ENCODE peak calls at places on chromosomes 4 and X, in six cellular contexts. P, N, F, S, X and J are unnamed samples.

GRCh38 chr4:45284400-45285085 is 558.2 kb upstream of the GNPDA2 start:
- DNase-seq in P (no peak), N (no peak), F (no peak), S (no peak), X (no peak), J (no peak)

GRCh38 chr4:57182132-57182874 is 72.1 kb upstream of the IGFBP7 start:
- DNase-seq in P (no peak), N (no peak), F (no peak), S (no peak), X (peak), J (no peak)

GRCh38 chr4:1401409-1402020 is 4.7 kb downstream of the NKX1-1 start:
- DNase-seq in P (peak), N (no peak), F (peak), S (peak), X (no peak), J (no peak)

GRCh38 chr4:100895572-100896197 is 377.9 kb upstream of the EMCN start:
- DNase-seq in P (no peak), N (no peak), F (no peak), S (no peak), X (no peak), J (no peak)

GRCh38 chrX:10280061-10280460 is 123.3 kb downstream of the CLCN4 start:
- DNase-seq in P (no peak), N (no peak), F (no peak), S (no peak), X (no peak), J (no peak)

GRCh38 chr4:98586231-98586630 is 72.2 kb downstream of the TSPAN5 start:
- DNase-seq in P (no peak), N (no peak), F (no peak), S (no peak), X (no peak), J (no peak)

GRCh38 chr4:93261207-93261606 is 567.3 kb upstream of the ATOH1 start:
- DNase-seq in P (no peak), N (no peak), F (no peak), S (no peak), X (no peak), J (no peak)

GRCh38 chr4:88522702-88523324 is 763 bp downstream of the PYURF start:
- DNase-seq in P (peak), N (no peak), F (peak), S (no peak), X (peak), J (no peak)

GRCh38 chr4:82715731-82716617 is 82.6 kb downstream of the SCD5 start:
- DNase-seq in P (no peak), N (no peak), F (no peak), S (no peak), X (no peak), J (no peak)

GRCh38 chrX:112997991-112998390 is 157.4 kb upstream of the AMOT start:
- DNase-seq in P (no peak), N (no peak), F (no peak), S (no peak), X (no peak), J (no peak)

GRCh38 chr4:80186666-80187065 is 10.6 kb upstream of the PRDM8 start:
- DNase-seq in P (no peak), N (no peak), F (no peak), S (no peak), X (no peak), J (no peak)

GRCh38 chr4:53899544-53900274 is 164.7 kb downstream of the CHIC2 start:
- DNase-seq in P (no peak), N (no peak), F (no peak), S (no peak), X (no peak), J (no peak)

GRCh38 chr4:174496631-174497442 is 25.5 kb downstream of the HPGD start:
- DNase-seq in P (no peak), N (no peak), F (no peak), S (no peak), X (no peak), J (no peak)

GRCh38 chr4:76002176-76002575 is 5.1 kb downstream of the CXCL9 start:
- DNase-seq in P (no peak), N (no peak), F (no peak), S (no peak), X (peak), J (no peak)

GRCh38 chr4:145939856-145940255 is 1.2 kb upstream of the ZNF827 start:
- DNase-seq in P (no peak), N (no peak), F (no peak), S (no peak), X (no peak), J (no peak)

GRCh38 chr4:83115656-83116285 is 1.2 kb upstream of the PLAC8 start:
- DNase-seq in P (no peak), N (no peak), F (no peak), S (no peak), X (no peak), J (no peak)

GRCh38 chrX:28472926-28473325 is 114.3 kb upstream of the IL1RAPL1 start:
- DNase-seq in P (no peak), N (no peak), F (no peak), S (no peak), X (no peak), J (no peak)

GRCh38 chr4:113645771-113646455 is 115.6 kb downstream of the CAMK2D start:
- DNase-seq in P (no peak), N (no peak), F (no peak), S (peak), X (no peak), J (no peak)

DNA sequence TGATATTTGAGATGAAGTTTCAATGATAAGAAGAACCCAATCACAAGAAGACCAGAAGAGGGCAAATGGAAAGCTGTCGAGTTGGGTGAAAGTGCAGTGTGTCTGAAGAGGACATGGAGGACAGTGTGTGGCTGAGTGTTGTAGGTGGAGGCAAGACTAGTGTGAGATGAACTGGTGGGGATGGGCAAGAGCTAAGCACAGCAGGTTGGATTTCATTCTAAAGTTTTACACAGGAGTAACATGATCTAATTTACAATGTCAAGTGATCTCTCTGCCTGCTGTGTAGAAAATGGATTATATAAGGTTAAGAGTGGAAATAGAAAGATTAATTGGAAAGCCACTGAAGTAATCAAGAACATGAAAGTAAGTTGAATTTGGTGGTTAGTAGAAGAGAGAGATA is 208.6 kb upstream of the ETNPPL start:
- DNase-seq in P (no peak), N (no peak), F (no peak), S (no peak), X (no peak), J (no peak)
- TF ChIP-seq CTCF in P (no peak), N (no peak), F (no peak), S (no peak), X (no peak), J (no peak)

GRCh38 chrX:24412637-24413363 is 52.3 kb upstream of the PDK3 start:
- DNase-seq in P (no peak), N (no peak), F (no peak), S (no peak), X (no peak), J (no peak)

GRCh38 chrX:24410514-24411189 is 50.2 kb downstream of the SUPT20HL1 start:
- DNase-seq in P (no peak), N (no peak), F (no peak), S (no peak), X (no peak), J (no peak)

DNA sequence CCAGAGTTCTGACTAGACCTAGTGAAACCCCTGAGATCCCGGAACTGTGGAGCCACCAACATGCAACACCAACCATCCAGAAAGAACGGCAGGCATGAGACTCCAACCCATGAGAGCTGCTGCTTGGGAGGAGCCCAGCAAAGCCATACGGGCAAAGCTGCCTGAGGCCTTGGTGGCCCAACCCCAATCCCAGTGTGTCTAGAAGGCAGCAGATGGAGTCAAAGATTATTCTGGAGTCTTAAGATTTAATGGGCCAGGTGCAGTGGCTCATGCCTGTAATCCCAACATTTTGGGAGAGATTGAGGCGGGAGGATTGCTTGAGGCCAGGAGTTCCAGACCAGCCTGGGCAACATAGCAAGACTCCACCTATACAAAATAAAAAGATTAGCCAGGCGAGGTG is 49.2 kb upstream of the PDK3 start:
- DNase-seq in P (no peak), N (no peak), F (no peak), S (no peak), X (no peak), J (no peak)
- TF ChIP-seq CTCF in P (no peak), N (no peak), F (no peak), S (no peak), X (no peak), J (no peak)

DNA sequence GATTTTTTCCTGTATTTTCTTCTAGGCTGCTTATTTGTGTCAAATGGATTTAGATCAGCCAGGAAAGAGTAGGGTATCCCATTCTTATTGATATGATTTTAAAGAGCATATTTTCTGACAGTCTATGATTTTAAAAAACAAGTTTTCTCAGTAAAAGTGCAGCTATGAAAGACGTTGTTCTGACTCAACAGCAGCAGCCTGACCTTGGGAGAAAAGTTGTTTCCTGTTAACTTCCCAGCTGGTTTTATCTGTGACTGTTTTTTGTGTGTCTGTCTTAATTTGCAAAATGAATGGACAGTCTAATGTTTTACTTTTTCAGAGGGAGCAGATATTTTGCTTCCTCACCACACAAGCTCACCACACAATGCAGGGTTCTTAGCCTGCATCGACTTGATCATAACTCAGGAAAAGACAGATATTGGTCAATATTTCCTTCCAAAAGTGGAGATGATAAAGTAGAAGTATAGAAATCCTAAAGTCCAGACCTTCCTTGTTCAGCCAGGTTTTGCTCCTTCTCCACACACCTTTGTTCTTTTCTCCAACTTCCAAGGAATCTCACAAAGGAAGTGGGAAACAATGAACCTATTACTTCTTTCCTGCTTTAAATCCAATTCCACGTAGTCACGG is 689 bp upstream of the MTHFD2L start:
- DNase-seq in P (no peak), N (no peak), F (no peak), S (no peak), X (no peak), J (no peak)
- TF ChIP-seq CTCF in P (no peak), N (no peak), F (no peak), S (no peak), X (no peak), J (no peak)

GRCh38 chrX:99301990-99302389 is 1108.1 kb downstream of the PCDH19 start:
- DNase-seq in P (no peak), N (no peak), F (no peak), S (no peak), X (no peak), J (no peak)
- TF ChIP-seq CTCF in P (no peak), N (peak), F (no peak), S (no peak), X (no peak), J (peak)

GRCh38 chr4:173284463-173284862 is 49.7 kb downstream of the HMGB2 start:
- DNase-seq in P (no peak), N (no peak), F (no peak), S (no peak), X (no peak), J (no peak)

GRCh38 chr4:173277340-173277739 is 56.8 kb downstream of the HMGB2 start:
- DNase-seq in P (no peak), N (no peak), F (no peak), S (no peak), X (no peak), J (no peak)

GRCh38 chr4:173287486-173287885 is 46.7 kb downstream of the HMGB2 start:
- DNase-seq in P (no peak), N (no peak), F (no peak), S (no peak), X (no peak), J (no peak)

GRCh38 chr4:173281001-173281400 is 53.2 kb downstream of the HMGB2 start:
- DNase-seq in P (no peak), N (no peak), F (no peak), S (no peak), X (no peak), J (no peak)

DNA sequence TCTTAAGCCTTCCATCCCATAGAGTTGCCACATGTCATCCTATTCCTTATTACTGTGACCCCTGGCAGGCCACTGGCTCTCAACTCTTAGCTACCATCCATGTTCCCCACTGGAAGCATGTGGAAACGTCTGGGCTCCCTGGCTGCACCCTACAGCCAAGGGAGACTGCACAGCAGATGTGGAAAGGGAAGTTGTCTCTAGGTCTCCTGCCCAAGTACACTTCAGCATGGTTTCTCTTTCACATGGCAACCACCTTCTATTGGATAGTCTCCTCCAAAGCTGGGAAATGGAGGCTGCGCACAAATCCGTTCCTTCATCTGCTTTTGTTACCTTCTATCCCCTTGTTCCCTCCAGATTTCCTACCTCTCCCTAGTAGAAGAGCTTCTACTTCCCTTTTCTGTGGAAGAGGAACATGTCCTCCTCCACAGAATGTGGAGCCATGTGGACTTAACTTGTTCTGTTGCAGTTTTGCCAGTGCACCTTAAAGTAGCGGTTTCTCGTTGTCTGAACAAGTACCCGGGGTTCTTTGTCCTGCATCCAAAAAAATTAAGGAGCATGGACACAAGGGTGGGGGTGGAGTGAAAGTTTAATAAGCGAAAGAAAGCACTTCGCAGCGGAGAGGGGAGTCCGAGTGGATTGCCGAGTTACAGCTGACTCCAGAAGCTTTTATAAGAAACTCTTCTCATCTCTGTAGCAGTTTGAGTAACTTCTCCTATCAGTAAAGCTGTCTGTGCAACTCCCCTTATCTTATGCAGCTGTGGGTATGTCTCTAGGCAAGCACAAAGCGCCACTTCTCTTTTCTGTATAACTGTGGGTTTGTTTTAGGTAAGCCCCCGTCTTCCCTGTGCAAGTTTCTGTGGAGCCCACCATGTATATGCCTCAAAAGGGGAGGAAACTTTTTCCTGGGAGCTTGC is 52.5 kb downstream of the HMGB2 start:
- DNase-seq in P (no peak), N (no peak), F (no peak), S (no peak), X (no peak), J (no peak)
- TF ChIP-seq CTCF in P (no peak), N (no peak), F (no peak), S (no peak), X (no peak), J (no peak)

DNA sequence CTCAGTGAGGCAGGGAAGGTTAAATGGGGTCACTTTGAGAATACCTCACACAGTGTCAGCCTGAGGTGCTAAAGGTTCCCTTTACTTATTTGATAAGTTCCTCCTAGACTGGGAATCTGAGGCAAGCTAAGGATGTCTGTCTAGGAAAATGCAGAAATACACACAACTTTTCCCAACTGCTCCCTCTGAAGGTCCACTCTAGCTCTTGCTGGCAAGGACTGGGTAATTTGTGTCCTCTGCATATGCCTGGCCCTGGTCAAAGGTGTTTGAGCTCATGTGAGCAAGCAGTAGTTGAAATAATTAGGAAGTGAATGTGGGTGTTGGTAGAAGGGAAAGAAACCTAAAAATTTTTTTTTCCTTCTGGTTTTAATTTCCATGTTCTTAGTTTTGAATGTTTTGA is 21.3 kb downstream of the TXLNG start:
- DNase-seq in P (no peak), N (no peak), F (no peak), S (no peak), X (no peak), J (no peak)
- TF ChIP-seq CTCF in P (no peak), N (no peak), F (no peak), S (no peak), X (no peak), J (peak)

GRCh38 chrX:108139303-108139702 is 47.7 kb downstream of the ATG4A start:
- DNase-seq in P (no peak), N (no peak), F (no peak), S (no peak), X (no peak), J (no peak)
- TF ChIP-seq CTCF in P (no peak), N (no peak), F (no peak), S (peak), X (no peak), J (peak)

GRCh38 chrX:140123446-140123845 is 158.1 kb upstream of the CXorf66 start:
- DNase-seq in P (no peak), N (no peak), F (no peak), S (no peak), X (no peak), J (no peak)
- TF ChIP-seq CTCF in P (no peak), N (peak), F (no peak), S (no peak), X (no peak), J (peak)

GRCh38 chrX:68463880-68464279 is 30.6 kb upstream of the OPHN1 start:
- DNase-seq in P (no peak), N (no peak), F (no peak), S (no peak), X (no peak), J (no peak)
- TF ChIP-seq CTCF in P (no peak), N (no peak), F (no peak), S (no peak), X (no peak), J (no peak)